ENCODE peak calls at places on chromosome 15, in six cellular contexts. G is foreskin keratinocyte; L is cardiac muscle cell; N is fibroblast of lung; E is CD4-positive, alpha-beta T cell; Y is CD8-positive, alpha-beta T cell. S is an unnamed sample.

GRCh38 chr15:92001307-92001706 is 147.8 kb downstream of the SLCO3A1 start:
- DNase-seq in G (no peak), Y (no peak), E (no peak), L (no peak), N (no peak), S (no peak)

GRCh38 chr15:73002509-73002908 is 49.8 kb upstream of the NEO1 start:
- DNase-seq in N (peak; percentile 84), Y (no peak), L (no peak), E (no peak), G (no peak), S (no peak)

GRCh38 chr15:40340740-40341400 is at the start of gene CCDC9B:
- DNase-seq in L (peak; percentile 91), Y (no peak), G (peak; percentile 68), N (peak; percentile 81), E (no peak), S (no peak)

GRCh38 chr15:50426428-50426827 is 2.2 kb downstream of the USP8 start:
- DNase-seq in G (no peak), L (no peak), E (no peak), Y (no peak), N (no peak), S (no peak)

GRCh38 chr15:59528965-59529402 is 82.6 kb upstream of the GCNT3 start:
- DNase-seq in G (peak; percentile 79), Y (peak; percentile 32), E (peak; percentile 67), L (peak; percentile 92), N (peak; percentile 71), S (peak; percentile 39)

GRCh38 chr15:84598250-84598649 is 2.6 kb upstream of the ZSCAN2 start:
- DNase-seq in L (no peak), Y (no peak), E (no peak), G (peak; percentile 13), N (no peak), S (no peak)

GRCh38 chr15:91853501-91853967 is at the start of gene SLCO3A1:
- DNase-seq in L (peak; percentile 77), N (peak; percentile 57), Y (peak; percentile 37), G (no peak), E (peak; percentile 77), S (no peak)

GRCh38 chr15:101469520-101470288 is 19.8 kb downstream of the PCSK6 start:
- DNase-seq in Y (no peak), E (no peak), G (no peak), N (no peak), L (peak; percentile 15), S (no peak)

GRCh38 chr15:56804279-56804678 is 71.0 kb upstream of the ZNF280D start:
- DNase-seq in L (no peak), Y (no peak), E (no peak), N (no peak), G (no peak), S (no peak)

GRCh38 chr15:84863480-84864428 is 20.7 kb upstream of the SLC28A1 start:
- DNase-seq in Y (no peak), G (no peak), E (no peak), L (peak; percentile 62), N (peak; percentile 8), S (no peak)

GRCh38 chr15:66112388-66112787 is 141.2 kb downstream of the MEGF11 start:
- DNase-seq in Y (no peak), L (no peak), G (no peak), E (no peak), N (no peak), S (no peak)

GRCh38 chr15:93164409-93164808 is 75.4 kb upstream of the RGMA start:
- DNase-seq in E (no peak), L (no peak), G (no peak), Y (no peak), N (no peak), S (no peak)

GRCh38 chr15:33111051-33111451 is 83.5 kb downstream of the FMN1 start:
- DNase-seq in E (no peak), Y (no peak), N (peak; percentile 47), L (no peak), G (no peak), S (no peak)

GRCh38 chr15:87846746-87847145 is 409.8 kb downstream of the NTRK3 start:
- DNase-seq in G (no peak), Y (no peak), L (peak; percentile 34), E (no peak), N (peak; percentile 68), S (no peak)

GRCh38 chr15:92848852-92849598 is 51.1 kb upstream of the CHD2 start:
- DNase-seq in Y (no peak), N (peak; percentile 93), E (peak; percentile 45), G (no peak), L (peak; percentile 98), S (no peak)

GRCh38 chr15:38127306-38127731 is 125.3 kb upstream of the SPRED1 start:
- DNase-seq in G (peak; percentile 65), L (peak; percentile 32), E (no peak), Y (no peak), N (peak; percentile 55), S (no peak)

GRCh38 chr15:51368751-51369450 is 27.4 kb downstream of the GLDN start:
- DNase-seq in Y (no peak), L (peak; percentile 28), N (peak; percentile 89), G (peak; percentile 3), E (no peak), S (no peak)

GRCh38 chr15:33780011-33780768 is 188.1 kb upstream of the CHRM5 start:
- DNase-seq in E (no peak), N (no peak), Y (no peak), L (no peak), G (no peak), S (no peak)

GRCh38 chr15:81327526-81327925 is 3.6 kb upstream of the STARD5 start:
- DNase-seq in N (peak; percentile 95), Y (no peak), G (no peak), L (peak; percentile 90), E (no peak), S (no peak)

GRCh38 chr15:85003593-85004312 is 22.1 kb downstream of the PDE8A start:
- DNase-seq in E (no peak), G (no peak), N (no peak), L (no peak), Y (no peak), S (no peak)

GRCh38 chr15:98123297-98123696 is 162.8 kb downstream of the ARRDC4 start:
- DNase-seq in L (no peak), G (no peak), E (no peak), N (no peak), Y (no peak), S (peak; percentile 8)

GRCh38 chr15:72785452-72786243 is 2.1 kb upstream of the ADPGK start:
- DNase-seq in L (peak; percentile 22), G (no peak), Y (peak; percentile 17), N (peak; percentile 78), E (no peak), S (no peak)

GRCh38 chr15:55514414-55514850 is 6.4 kb upstream of the DNAAF4 start:
- DNase-seq in Y (no peak), N (no peak), G (no peak), E (no peak), L (no peak), S (no peak)

GRCh38 chr15:65189102-65189740 is 4.1 kb upstream of the CLPX start:
- DNase-seq in E (no peak), Y (no peak), L (peak; percentile 79), G (peak; percentile 36), N (peak; percentile 47), S (no peak)

GRCh38 chr15:57703387-57703786 is 3.1 kb upstream of the POLR2M start:
- DNase-seq in G (peak; percentile 55), E (no peak), Y (no peak), L (no peak), N (peak; percentile 61), S (peak; percentile 45)

GRCh38 chr15:38562278-38562677 is 2.3 kb downstream of the RASGRP1 start:
- DNase-seq in E (no peak), L (no peak), N (no peak), G (no peak), Y (no peak), S (no peak)

GRCh38 chr15:46660096-46660842 is 1025.4 kb downstream of the SQOR start:
- DNase-seq in N (no peak), G (no peak), L (no peak), Y (no peak), E (no peak), S (no peak)

GRCh38 chr15:31083394-31083790 is 18.1 kb downstream of the TRPM1 start:
- DNase-seq in N (no peak), E (no peak), G (no peak), Y (no peak), L (no peak), S (no peak)

GRCh38 chr15:96243701-96244100 is 86.8 kb upstream of the NR2F2 start:
- DNase-seq in Y (no peak), G (no peak), N (peak; percentile 13), L (no peak), E (no peak), S (no peak)

DNA sequence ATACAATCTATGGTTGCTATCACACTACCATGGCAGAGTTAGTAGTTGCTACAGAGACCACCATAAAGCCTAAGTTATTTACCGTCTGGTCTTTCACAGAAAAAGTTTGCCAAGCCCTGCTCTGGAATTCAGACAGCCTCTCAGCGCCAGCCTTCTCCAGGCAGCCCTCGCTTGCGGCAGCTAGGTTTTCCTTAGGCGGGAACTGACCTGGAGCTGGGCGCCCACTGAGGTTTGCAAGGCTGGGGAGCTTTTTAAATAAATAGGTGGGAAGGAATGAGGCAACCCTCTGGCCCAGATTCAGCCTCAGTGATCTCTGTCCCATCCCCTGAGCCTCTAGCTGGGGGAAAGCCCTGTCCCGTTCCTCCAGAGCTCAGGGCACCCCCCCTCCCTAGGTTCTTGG is 1.2 kb downstream of the CTSH start:
- DNase-seq in L (no peak), Y (no peak), N (peak; percentile 44), G (no peak), E (no peak), S (no peak)
- H3K27ac ChIP-seq in L (no peak overlapping the region), Y (no peak overlapping the region), N (no peak overlapping the region), G (no peak overlapping the region), E (no peak overlapping the region), S (no peak overlapping the region)

GRCh38 chr15:41790756-41791546 is 16.7 kb downstream of the MAPKBP1 start:
- DNase-seq in N (peak; percentile 86), Y (no peak), L (peak; percentile 63), E (no peak), G (peak; percentile 71), S (no peak)

GRCh38 chr15:41790169-41790568 is 15.9 kb downstream of the MAPKBP1 start:
- DNase-seq in N (no peak), E (no peak), L (no peak), Y (no peak), G (no peak), S (no peak)

GRCh38 chr15:41789662-41790061 is 15.4 kb downstream of the MAPKBP1 start:
- DNase-seq in Y (no peak), N (no peak), L (no peak), G (no peak), E (no peak), S (no peak)

GRCh38 chr15:41791970-41792637 is 17.8 kb downstream of the MAPKBP1 start:
- DNase-seq in E (no peak), Y (no peak), L (no peak), G (no peak), N (no peak), S (no peak)

GRCh38 chr15:41791547-41791937 is 17.3 kb downstream of the MAPKBP1 start:
- DNase-seq in L (no peak), G (no peak), Y (no peak), E (no peak), N (no peak), S (no peak)
- H3K27ac ChIP-seq in L (peak overlapping the region; percentile 95), G (peak overlapping the region; percentile 55), Y (no peak overlapping the region), E (no peak overlapping the region), N (peak overlapping the region; percentile 76), S (peak overlapping the region; percentile 80)

GRCh38 chr15:70853270-70853854 is 595 bp downstream of the LARP6 start:
- DNase-seq in Y (no peak), L (peak; percentile 70), N (peak; percentile 64), G (peak; percentile 58), E (no peak), S (no peak)
- H3K27ac ChIP-seq in Y (no peak overlapping the region), L (peak overlapping the region; percentile 68), N (peak overlapping the region; percentile 90), G (peak overlapping the region; percentile 98), E (no peak overlapping the region), S (peak overlapping the region; percentile 92)

GRCh38 chr15:23750179-23750578 is 63.1 kb upstream of the NDN start:
- DNase-seq in L (no peak), G (no peak), E (no peak), Y (no peak), N (no peak), S (no peak)
- H3K27ac ChIP-seq in L (no peak overlapping the region), G (no peak overlapping the region), E (no peak overlapping the region), Y (no peak overlapping the region), N (no peak overlapping the region), S (no peak overlapping the region)

S was measured in epithelial cell of prostate.